ENCODE peak calls at places on chromosomes 6 and 20, in four cellular contexts. Y is sciatic nerve; F is A549; J is CD8-positive, alpha-beta T cell. Z is an unnamed sample.
A peak's percentile ranks its signal among the peaks of the same experiment; 100 is the strongest.

GRCh38 chr20:49594143-49594928 is 26.4 kb upstream of the PTGIS start:
- DNase-seq in F (no peak), J (peak; percentile 36), Y (no peak), Z (no peak)

GRCh38 chr6:68273297-68273696 is 361.8 kb upstream of the ADGRB3 start:
- DNase-seq in Y (no peak), F (no peak), J (no peak), Z (no peak)

GRCh38 chr6:136921936-136922679 is at the start of gene SLC35D3:
- DNase-seq in Y (no peak), F (peak; percentile 16), J (no peak), Z (no peak)

GRCh38 chr20:57531986-57532566 is 7.1 kb upstream of the CTCFL start:
- DNase-seq in F (no peak), Y (no peak), J (no peak), Z (no peak)

GRCh38 chr6:46234156-46234556 is 63.4 kb upstream of the ENPP5 start:
- DNase-seq in J (no peak), F (no peak), Y (no peak), Z (no peak)

GRCh38 chr6:158040051-158040803 is 58.6 kb downstream of the SYNJ2 start:
- DNase-seq in F (peak; percentile 95), J (no peak), Y (no peak), Z (peak; percentile 91)

GRCh38 chr6:12748815-12749521 is 32.4 kb downstream of the PHACTR1 start:
- DNase-seq in Y (no peak), J (no peak), F (no peak), Z (no peak)

GRCh38 chr6:155352812-155353211 is 38.5 kb upstream of the TFB1M start:
- DNase-seq in J (no peak), F (no peak), Y (no peak), Z (no peak)

GRCh38 chr6:43373252-43373875 is 3.9 kb upstream of the ZNF318 start:
- DNase-seq in J (no peak), Y (no peak), F (no peak), Z (no peak)

GRCh38 chr6:111958534-111958933 is 85.3 kb upstream of the FYN start:
- DNase-seq in Y (no peak), J (no peak), F (no peak), Z (no peak)

GRCh38 chr6:144646066-144646800 is 361.1 kb downstream of the UTRN start:
- DNase-seq in Y (no peak), F (no peak), J (no peak), Z (no peak)